ENCODE peak calls at places on chromosomes 13 and 19, in nine cellular contexts. S, E, Z, K, B, D, X, L and J are unnamed samples.

GRCh38 chr13:95676100-95676774 is 702 bp upstream of the DNAJC3 start:
- DNase-seq in S (peak; percentile 57), E (peak; percentile 24), Z (no peak), K (peak; percentile 39), B (peak; percentile 51), D (peak; percentile 42), X (no peak), L (no peak), J (no peak)

GRCh38 chr13:42996584-42996983 is 4.5 kb upstream of the EPSTI1 start:
- DNase-seq in S (no peak), E (no peak), Z (no peak), K (peak; percentile 98), B (no peak), D (no peak), X (no peak), L (no peak), J (no peak)

GRCh38 chr19:12784394-12784870 is 6.9 kb upstream of the JUNB start:
- DNase-seq in S (no peak), E (no peak), Z (no peak), K (peak; percentile 46), B (peak; percentile 74), D (no peak), X (no peak), L (no peak), J (no peak)

GRCh38 chr13:31172001-31172400 is 10.3 kb upstream of the HSPH1 start:
- DNase-seq in S (no peak), E (no peak), Z (no peak), K (peak; percentile 44), B (no peak), D (no peak), X (no peak), L (no peak), J (no peak)

GRCh38 chr19:16573296-16573695 is 1.1 kb upstream of the SLC35E1 start:
- DNase-seq in S (no peak), E (no peak), Z (no peak), K (no peak), B (no peak), D (no peak), X (no peak), L (no peak), J (no peak)

GRCh38 chr19:57719901-57720519 is 7.4 kb downstream of the ZNF671 start:
- DNase-seq in S (no peak), E (no peak), Z (no peak), K (no peak), B (no peak), D (no peak), X (no peak), L (no peak), J (no peak)

GRCh38 chr13:51834581-51835158 is 10.3 kb downstream of the TMEM272 start:
- DNase-seq in S (no peak), E (peak; percentile 14), Z (no peak), K (no peak), B (no peak), D (no peak), X (no peak), L (no peak), J (no peak)

GRCh38 chr13:30787747-30788535 is 52.6 kb downstream of the ALOX5AP start:
- DNase-seq in S (no peak), E (no peak), Z (no peak), K (peak; percentile 58), B (no peak), D (no peak), X (no peak), L (no peak), J (no peak)

GRCh38 chr19:7373862-7374261 is 25.1 kb downstream of the ARHGEF18 start:
- DNase-seq in S (peak; percentile 23), E (peak; percentile 23), Z (no peak), K (no peak), B (no peak), D (no peak), X (no peak), L (no peak), J (no peak)

GRCh38 chr19:10408511-10409291 is 5.4 kb upstream of the CDC37 start:
- DNase-seq in S (peak; percentile 65), E (no peak), Z (no peak), K (no peak), B (peak; percentile 84), D (no peak), X (no peak), L (no peak), J (no peak)

GRCh38 chr13:72127031-72127430 is 260.0 kb upstream of the DACH1 start:
- DNase-seq in S (no peak), E (no peak), Z (no peak), K (no peak), B (no peak), D (peak; percentile 9), X (no peak), L (no peak), J (no peak)

GRCh38 chr13:59261928-59262488 is 901.7 kb downstream of the DIAPH3 start:
- DNase-seq in S (no peak), E (peak; percentile 58), Z (peak; percentile 60), K (peak; percentile 12), B (no peak), D (no peak), X (no peak), L (no peak), J (no peak)

GRCh38 chr19:38274734-38275133 is 10.4 kb downstream of the SPINT2 start:
- DNase-seq in S (no peak), E (no peak), Z (peak; percentile 8), K (no peak), B (no peak), D (no peak), X (no peak), L (no peak), J (no peak)

GRCh38 chr19:2235026-2235395 is 1.1 kb downstream of the PLEKHJ1 start:
- DNase-seq in S (no peak), E (no peak), Z (no peak), K (no peak), B (no peak), D (no peak), X (no peak), L (no peak), J (no peak)

GRCh38 chr19:15419413-15420025 is 731 bp upstream of the AKAP8L start:
- DNase-seq in S (peak; percentile 57), E (no peak), Z (no peak), K (no peak), B (no peak), D (no peak), X (no peak), L (no peak), J (no peak)

GRCh38 chr19:27896091-27896490 is 1316.9 kb downstream of the UQCRFS1 start:
- DNase-seq in S (no peak), E (no peak), Z (no peak), K (no peak), B (no peak), D (no peak), X (no peak), L (no peak), J (no peak)

GRCh38 chr13:87810920-87811344 is 139.8 kb downstream of the SLITRK5 start:
- DNase-seq in S (no peak), E (no peak), Z (no peak), K (no peak), B (no peak), D (no peak), X (no peak), L (no peak), J (no peak)

GRCh38 chr19:30086220-30086619 is 144.2 kb downstream of the URI1 start:
- DNase-seq in S (peak; percentile 3), E (no peak), Z (no peak), K (no peak), B (no peak), D (no peak), X (no peak), L (no peak), J (no peak)

GRCh38 chr13:37131092-37131491 is 25.6 kb upstream of the CSNK1A1L start:
- DNase-seq in S (no peak), E (no peak), Z (no peak), K (no peak), B (no peak), D (no peak), X (no peak), L (no peak), J (no peak)

GRCh38 chr13:22092791-22093545 is 422.1 kb downstream of the FGF9 start:
- DNase-seq in S (no peak), E (no peak), Z (no peak), K (peak; percentile 83), B (no peak), D (no peak), X (no peak), L (no peak), J (no peak)

DNA sequence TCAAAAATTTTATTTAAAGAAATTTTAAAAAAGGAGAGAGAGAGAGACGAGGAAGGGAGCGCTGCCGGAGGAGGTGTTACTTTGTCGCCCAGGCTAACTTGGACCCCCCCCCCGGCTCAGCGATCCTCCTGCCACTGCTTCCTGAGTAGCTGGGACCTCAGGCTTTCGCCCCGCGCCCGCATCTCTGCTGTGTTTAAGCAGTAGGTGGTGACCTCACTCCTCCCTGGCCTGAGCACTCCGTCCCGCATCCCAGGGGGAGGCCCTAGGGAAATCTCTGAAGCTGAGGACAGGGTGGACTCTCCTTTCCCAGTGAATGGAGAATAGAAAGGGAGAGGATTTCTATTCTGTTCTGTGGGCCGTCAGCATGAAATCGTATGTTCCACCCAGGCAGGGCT is 481 bp upstream of the ZNF845 start:
- DNase-seq in S (peak; percentile 66), E (no peak), Z (peak; percentile 67), K (no peak), B (peak; percentile 54), D (no peak), X (peak; percentile 81), L (peak; percentile 68), J (peak; percentile 15)
- H3K27ac ChIP-seq in S (peak overlapping the region; percentile 53), E (peak overlapping the region; percentile 55), Z (peak overlapping the region; percentile 49), K (peak overlapping the region; percentile 62), B (peak overlapping the region; percentile 50), D (peak overlapping the region; percentile 22), X (peak overlapping the region; percentile 68), L (peak overlapping the region; percentile 78), J (peak overlapping the region; percentile 76)

GRCh38 chr13:26688286-26688685 is 72.3 kb downstream of the GPR12 start:
- DNase-seq in S (no peak), E (peak; percentile 36), Z (no peak), K (no peak), B (no peak), D (no peak), X (no peak), L (no peak), J (no peak)
- H3K36me3 ChIP-seq in S (peaks cover 33% of the 10 kb centered on the region), E (no peaks in the 10 kb centered on the region), Z (peaks cover 30% of the 10 kb centered on the region), K (peaks cover 28% of the 10 kb centered on the region), B (no peaks in the 10 kb centered on the region), D (peaks cover 17% of the 10 kb centered on the region), X (peaks cover 21% of the 10 kb centered on the region), L (peaks cover 70% of the 10 kb centered on the region), J (peaks cover 5% of the 10 kb centered on the region)

DNA sequence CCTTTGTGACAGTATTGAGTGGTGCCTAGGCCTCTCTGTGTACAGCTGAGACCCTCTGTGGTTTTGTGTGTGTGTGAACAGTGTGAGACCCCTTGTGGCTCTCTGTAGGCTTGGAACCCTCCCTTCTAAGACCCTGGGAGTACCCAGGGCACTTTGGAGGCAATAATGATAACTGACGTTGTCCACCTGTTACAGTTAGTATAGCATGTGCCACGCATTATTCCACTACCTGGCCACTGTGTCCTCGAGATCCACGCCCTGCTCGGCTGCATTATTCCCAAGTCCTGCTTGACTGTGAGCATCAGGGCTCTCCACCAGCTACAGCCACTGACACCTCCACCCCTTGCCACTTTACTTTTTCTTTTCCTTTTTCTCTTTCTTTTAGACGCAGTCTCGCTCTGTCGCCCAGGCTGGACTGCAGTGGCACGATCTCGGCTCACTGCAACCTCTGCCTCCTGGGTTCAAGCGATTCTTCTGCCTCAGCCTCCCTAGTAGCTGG is 2.0 kb downstream of the GRAMD1A start:
- DNase-seq in S (peak; percentile 29), E (no peak), Z (no peak), K (no peak), B (no peak), D (no peak), X (no peak), L (no peak), J (no peak)
- H3K4me3 ChIP-seq in S (peak overlapping the region; percentile 94), E (no peak overlapping the region), Z (no peak overlapping the region), K (no peak overlapping the region), B (peak overlapping the region; percentile 11), D (peak overlapping the region; percentile 95), X (no peak overlapping the region), L (peak overlapping the region; percentile 99), J (no peak overlapping the region)

GRCh38 chr19:44643605-44644390 is at the start of gene PVR:
- DNase-seq in S (peak; percentile 87), E (peak; percentile 76), Z (peak; percentile 79), K (peak; percentile 77), B (no peak), D (peak; percentile 76), X (no peak), L (peak; percentile 83), J (peak; percentile 26)
- H3K27ac ChIP-seq in S (peak within 1 kb of the TSS; percentile 92), E (peak within 1 kb of the TSS; percentile 78), Z (peak within 1 kb of the TSS; percentile 76), K (peak within 1 kb of the TSS; percentile 91), B (no peak within 1 kb of the TSS), D (peak within 1 kb of the TSS; percentile 81), X (peak within 1 kb of the TSS; percentile 47), L (peak within 1 kb of the TSS; percentile 83), J (peak within 1 kb of the TSS; percentile 76)